ENCODE peak calls at places on chromosomes 11 and 22, in four cellular contexts. T, V, B and L are unnamed samples.

GRCh38 chr11:34358666-34359547 is 1.1 kb upstream of the ABTB2 start:
- DNase-seq in T (peak), V (peak), B (peak), L (peak)

GRCh38 chr11:134862168-134862567 is 450.1 kb upstream of the B3GAT1 start:
- DNase-seq in B (no peak), T (no peak), V (no peak), L (no peak)

GRCh38 chr11:43923327-43924111 is 18.9 kb upstream of the C11orf96 start:
- DNase-seq in B (no peak), T (peak), V (peak), L (peak)

GRCh38 chr11:61749607-61750217 is 2.7 kb upstream of the MYRF start:
- DNase-seq in T (no peak), B (no peak), V (no peak), L (no peak)

GRCh38 chr11:65393513-65394079 is 7.2 kb downstream of the FRMD8 start:
- DNase-seq in T (no peak), B (no peak), V (no peak), L (no peak)

GRCh38 chr11:45560935-45561330 is 104.5 kb downstream of the CHST1 start:
- DNase-seq in B (no peak), T (no peak), V (no peak), L (no peak)

GRCh38 chr11:102293873-102294601 is 23.2 kb upstream of the BIRC3 start:
- DNase-seq in V (no peak), B (peak), T (no peak), L (peak)

GRCh38 chr11:65524747-65525658 is at the start of gene SCYL1:
- DNase-seq in T (peak), V (peak), B (no peak), L (peak)

GRCh38 chr11:64007629-64008282 is 21.5 kb downstream of the OTUB1 start:
- DNase-seq in V (no peak), B (no peak), T (peak), L (peak)

GRCh38 chr11:47154738-47155570 is 21.7 kb downstream of the ARFGAP2 start:
- DNase-seq in B (no peak), T (no peak), V (no peak), L (no peak)

GRCh38 chr22:24593810-24594568 is 1.1 kb upstream of the LRRC75B start:
- DNase-seq in B (no peak), T (no peak), V (no peak), L (no peak)

GRCh38 chr11:74403607-74404006 is 5.4 kb upstream of the PGM2L1 start:
- DNase-seq in B (no peak), V (no peak), T (no peak), L (no peak)

GRCh38 chr11:69396948-69397307 is 84.5 kb upstream of the LINC01488 start:
- DNase-seq in T (no peak), B (no peak), V (no peak), L (no peak)

GRCh38 chr22:50218153-50218995 is 17.6 kb downstream of the SELENOO start:
- DNase-seq in B (no peak), V (no peak), T (no peak), L (no peak)

GRCh38 chr11:78860720-78861422 is 286.2 kb upstream of the NARS2 start:
- DNase-seq in T (no peak), B (no peak), V (no peak), L (peak)

GRCh38 chr11:78822931-78823423 is 248.3 kb upstream of the NARS2 start:
- DNase-seq in V (no peak), B (no peak), T (no peak), L (no peak)

GRCh38 chr11:75673977-75674582 is 5.2 kb upstream of the MAP6 start:
- DNase-seq in B (peak), T (no peak), V (no peak), L (peak)

GRCh38 chr11:102452461-102453285 is at the start of gene TMEM123:
- DNase-seq in T (peak), B (peak), V (peak), L (peak)

GRCh38 chr11:107496011-107496410 is 38.4 kb upstream of the CWF19L2 start:
- DNase-seq in T (no peak), V (no peak), B (peak), L (peak)

GRCh38 chr11:120626791-120627190 is 115.2 kb downstream of the GRIK4 start:
- DNase-seq in V (no peak), B (no peak), T (no peak), L (no peak)

GRCh38 chr11:120618399-120618798 is 106.9 kb downstream of the GRIK4 start:
- DNase-seq in V (no peak), T (no peak), B (no peak), L (no peak)

GRCh38 chr11:120627535-120628163 is 116.1 kb downstream of the GRIK4 start:
- DNase-seq in T (no peak), B (no peak), V (no peak), L (no peak)

GRCh38 chr11:120625565-120625964 is 114.0 kb downstream of the GRIK4 start:
- DNase-seq in V (no peak), T (no peak), B (no peak), L (no peak)

DNA sequence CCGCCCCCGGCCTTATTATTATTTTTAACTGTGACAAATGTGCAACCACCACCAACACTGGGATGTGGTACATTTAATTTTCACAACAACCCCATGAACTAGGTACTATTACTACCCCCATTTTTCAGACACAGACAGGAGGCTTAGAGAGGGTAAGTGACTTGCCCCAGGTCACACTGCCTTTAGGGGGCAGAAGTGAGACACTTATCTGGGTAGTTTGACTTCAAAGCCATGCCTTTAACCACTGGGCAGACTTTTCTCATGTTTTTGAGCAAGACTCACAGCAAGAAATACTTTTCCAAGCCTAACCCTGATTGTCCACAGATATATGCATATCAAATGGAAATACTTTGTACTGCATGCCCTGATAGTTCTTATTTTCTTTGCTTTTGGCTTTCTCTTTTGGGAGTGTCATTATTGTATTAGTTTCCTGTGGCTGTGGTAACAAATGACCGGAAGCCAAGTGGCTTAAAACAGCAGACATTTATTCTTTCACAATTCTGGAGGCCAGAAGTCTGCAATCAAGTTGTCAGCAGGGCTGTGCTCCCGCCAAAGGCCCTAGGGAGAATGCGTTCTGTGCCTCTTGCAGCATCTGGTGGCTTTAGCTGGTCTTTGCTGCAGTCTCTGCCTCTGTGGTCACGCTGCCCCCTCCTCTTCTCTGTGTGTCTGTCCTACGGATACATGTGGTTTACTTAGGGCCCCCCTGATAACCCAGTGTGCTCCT is 110.8 kb downstream of the GRIK4 start:
- DNase-seq in B (no peak), V (no peak), T (no peak), L (no peak)
- TF ChIP-seq CTCF in B (peak), V (no peak), T (no peak), L (no peak)

DNA sequence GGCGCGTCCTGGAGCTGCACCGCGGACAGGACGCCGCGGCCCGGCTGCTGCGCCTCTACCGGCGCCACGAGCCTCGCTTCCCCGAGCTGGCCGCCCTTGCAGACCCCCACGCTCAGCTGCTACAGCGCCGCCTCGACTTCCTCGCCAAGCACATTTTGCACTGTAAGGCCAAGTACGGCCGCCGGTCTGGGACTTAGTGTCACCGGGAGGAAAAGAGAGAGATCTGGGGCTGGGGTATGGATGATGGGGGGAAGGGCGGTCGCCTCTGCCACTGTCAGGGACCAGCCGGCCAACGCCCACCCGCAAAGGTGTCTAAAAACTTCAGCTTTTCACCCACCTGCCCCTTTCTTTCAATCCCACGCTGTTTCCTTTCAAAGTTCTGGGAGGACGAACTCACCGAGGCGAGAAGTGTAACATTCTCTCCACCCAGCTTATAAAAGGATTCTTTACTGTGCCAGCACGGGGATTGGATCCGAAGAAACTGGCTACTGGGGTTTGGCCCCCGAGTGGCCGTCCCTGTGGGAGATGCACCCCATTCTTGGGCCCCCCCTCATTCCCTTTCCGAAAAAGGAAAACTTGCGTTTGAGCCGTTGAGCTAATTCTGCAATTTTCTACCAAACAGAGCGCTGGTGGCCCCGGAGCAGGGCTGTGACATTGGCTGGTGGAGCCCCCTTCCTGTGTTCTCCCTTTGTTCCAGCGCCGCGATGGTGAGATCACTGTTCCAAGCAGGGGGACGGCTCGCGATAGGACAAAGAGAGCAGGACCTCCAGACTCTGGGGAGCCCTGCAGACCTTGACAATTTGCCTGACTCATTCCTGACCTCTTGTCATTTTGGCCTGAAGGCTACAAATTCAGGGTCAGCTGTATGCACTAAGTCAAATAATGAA is 1.7 kb downstream of the FJX1 start:
- DNase-seq in V (no peak), T (no peak), B (peak), L (peak)
- TF ChIP-seq CTCF in V (no peak), T (no peak), B (peak), L (no peak)

GRCh38 chr22:29856496-29856895 is 18.4 kb upstream of the ASCC2 start:
- DNase-seq in T (no peak), V (no peak), B (no peak), L (no peak)
- TF ChIP-seq CTCF in T (no peak), V (no peak), B (no peak), L (no peak)

GRCh38 chr11:128297805-128298204 is 289.6 kb downstream of the ETS1 start:
- DNase-seq in B (no peak), V (no peak), T (no peak), L (no peak)
- TF ChIP-seq CTCF in B (no peak), V (no peak), T (no peak), L (no peak)

GRCh38 chr11:71342951-71343827 is 90.8 kb upstream of the SHANK2 start:
- DNase-seq in T (no peak), B (no peak), V (no peak), L (no peak)
- TF ChIP-seq CTCF in T (no peak), B (peak), V (no peak), L (peak)

GRCh38 chr11:91041626-91042025 is 818.8 kb upstream of the CHORDC1 start:
- DNase-seq in B (peak), T (no peak), V (no peak), L (no peak)
- TF ChIP-seq CTCF in B (peak), T (no peak), V (no peak), L (no peak)

GRCh38 chr11:70544774-70545625 is 146.7 kb downstream of the CTTN start:
- DNase-seq in B (no peak), T (no peak), V (no peak), L (no peak)

GRCh38 chr11:70542811-70543210 is 144.5 kb downstream of the CTTN start:
- DNase-seq in T (no peak), V (no peak), B (no peak), L (no peak)

GRCh38 chr11:70544067-70544773 is 145.9 kb downstream of the CTTN start:
- DNase-seq in V (no peak), B (no peak), T (no peak), L (no peak)

GRCh38 chr11:70542406-70542805 is 144.1 kb downstream of the CTTN start:
- DNase-seq in B (no peak), V (no peak), T (no peak), L (no peak)

GRCh38 chr11:70543611-70544010 is 145.3 kb downstream of the CTTN start:
- DNase-seq in T (no peak), B (no peak), V (no peak), L (no peak)
- TF ChIP-seq CTCF in T (no peak), B (no peak), V (no peak), L (no peak)

GRCh38 chr11:122655527-122656072 is at the start of gene UBASH3B:
- DNase-seq in B (peak), V (peak), T (peak), L (peak)
- TF ChIP-seq CTCF in B (peak), V (no peak), T (peak), L (peak)

GRCh38 chr11:71370895-71371673 is 77.1 kb downstream of the DHCR7 start:
- DNase-seq in V (no peak), T (no peak), B (no peak), L (no peak)
- TF ChIP-seq CTCF in V (no peak), T (no peak), B (no peak), L (no peak)